ENCODE peak calls at places on chromosomes 2 and 18, in eight cellular contexts. X, S, R, Y, A, M, G and L are unnamed samples.

GRCh38 chr18:32769242-32770180 is 3.3 kb downstream of the KLHL14 start:
- DNase-seq in X (no peak), S (no peak), R (peak), Y (peak), A (no peak), M (no peak), G (no peak), L (no peak)

GRCh38 chr2:75208738-75209137 is 9.4 kb upstream of the TACR1 start:
- DNase-seq in X (no peak), S (no peak), R (no peak), Y (no peak), A (no peak), M (no peak), G (no peak), L (no peak)

GRCh38 chr2:121470917-121471316 is 59.8 kb upstream of the RNU4ATAC start:
- DNase-seq in X (no peak), S (no peak), R (no peak), Y (no peak), A (no peak), M (no peak), G (no peak), L (no peak)

GRCh38 chr18:492451-492850 is 8.1 kb downstream of the COLEC12 start:
- DNase-seq in X (no peak), S (no peak), R (no peak), Y (no peak), A (no peak), M (no peak), G (no peak), L (no peak)

GRCh38 chr2:1687254-1687653 is 57.1 kb downstream of the PXDN start:
- DNase-seq in X (no peak), S (no peak), R (no peak), Y (no peak), A (no peak), M (no peak), G (no peak), L (no peak)

GRCh38 chr2:99389371-99389770 is 52.2 kb downstream of the EIF5B start:
- DNase-seq in X (no peak), S (no peak), R (no peak), Y (no peak), A (no peak), M (no peak), G (no peak), L (no peak)

GRCh38 chr2:240387669-240388358 is 47.6 kb upstream of the GPC1 start:
- DNase-seq in X (peak), S (peak), R (no peak), Y (peak), A (peak), M (no peak), G (peak), L (no peak)

GRCh38 chr2:3741372-3741771 is 38.0 kb downstream of the DCDC2C start:
- DNase-seq in X (no peak), S (no peak), R (peak), Y (no peak), A (no peak), M (no peak), G (no peak), L (no peak)

GRCh38 chr2:203758841-203759691 is 52.6 kb downstream of the CD28 start:
- DNase-seq in X (no peak), S (no peak), R (no peak), Y (no peak), A (no peak), M (no peak), G (peak), L (no peak)

GRCh38 chr2:84782717-84783442 is 98.0 kb downstream of the TRABD2A start:
- DNase-seq in X (no peak), S (no peak), R (no peak), Y (no peak), A (no peak), M (no peak), G (no peak), L (no peak)

GRCh38 chr2:55804535-55804934 is 110.9 kb upstream of the PNPT1 start:
- DNase-seq in X (no peak), S (no peak), R (no peak), Y (no peak), A (no peak), M (no peak), G (no peak), L (no peak)

GRCh38 chr18:34528177-34528576 is 181.9 kb upstream of the DTNA start:
- DNase-seq in X (no peak), S (no peak), R (peak), Y (no peak), A (no peak), M (no peak), G (no peak), L (no peak)

GRCh38 chr18:8994603-8995002 is 107.9 kb upstream of the NDUFV2 start:
- DNase-seq in X (no peak), S (no peak), R (no peak), Y (no peak), A (peak), M (no peak), G (no peak), L (no peak)

DNA sequence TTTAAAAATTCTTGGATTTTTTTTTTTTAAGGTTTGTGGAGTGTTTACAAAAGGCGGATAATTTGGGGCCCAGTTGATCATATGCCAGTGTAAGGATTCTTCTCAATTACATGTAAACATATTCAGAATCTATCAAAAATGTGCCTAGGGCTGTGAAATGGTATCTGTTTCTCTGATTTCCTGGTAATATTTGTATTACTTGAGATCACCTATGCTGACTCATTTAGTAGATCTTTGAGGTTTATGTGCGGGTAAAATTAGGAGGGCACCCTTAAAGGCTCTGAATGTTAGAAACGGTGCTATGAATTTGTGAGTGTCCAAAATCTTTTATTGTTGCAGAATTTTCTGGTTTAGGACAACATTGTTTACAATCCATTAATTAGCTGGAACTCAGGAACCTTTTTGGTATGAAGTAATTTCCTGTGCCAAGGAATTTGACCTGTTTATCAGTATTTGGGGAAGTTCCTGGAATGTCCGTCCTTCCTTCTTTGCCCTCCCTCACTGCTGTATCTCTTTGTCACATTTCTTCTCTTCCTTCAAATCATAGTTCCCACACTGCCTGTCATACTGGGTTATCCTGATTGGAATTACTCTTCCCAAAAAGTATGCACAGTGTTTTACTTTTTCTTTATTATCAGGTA is 130.5 kb downstream of the TANC1 start:
- DNase-seq in X (no peak), S (no peak), R (no peak), Y (no peak), A (no peak), M (no peak), G (no peak), L (no peak)
- TF ChIP-seq POLR2AphosphoS5 in X (no peak), S (no peak), R (no peak), Y (no peak), A (no peak), M (no peak), G (no peak), L (no peak)

DNA sequence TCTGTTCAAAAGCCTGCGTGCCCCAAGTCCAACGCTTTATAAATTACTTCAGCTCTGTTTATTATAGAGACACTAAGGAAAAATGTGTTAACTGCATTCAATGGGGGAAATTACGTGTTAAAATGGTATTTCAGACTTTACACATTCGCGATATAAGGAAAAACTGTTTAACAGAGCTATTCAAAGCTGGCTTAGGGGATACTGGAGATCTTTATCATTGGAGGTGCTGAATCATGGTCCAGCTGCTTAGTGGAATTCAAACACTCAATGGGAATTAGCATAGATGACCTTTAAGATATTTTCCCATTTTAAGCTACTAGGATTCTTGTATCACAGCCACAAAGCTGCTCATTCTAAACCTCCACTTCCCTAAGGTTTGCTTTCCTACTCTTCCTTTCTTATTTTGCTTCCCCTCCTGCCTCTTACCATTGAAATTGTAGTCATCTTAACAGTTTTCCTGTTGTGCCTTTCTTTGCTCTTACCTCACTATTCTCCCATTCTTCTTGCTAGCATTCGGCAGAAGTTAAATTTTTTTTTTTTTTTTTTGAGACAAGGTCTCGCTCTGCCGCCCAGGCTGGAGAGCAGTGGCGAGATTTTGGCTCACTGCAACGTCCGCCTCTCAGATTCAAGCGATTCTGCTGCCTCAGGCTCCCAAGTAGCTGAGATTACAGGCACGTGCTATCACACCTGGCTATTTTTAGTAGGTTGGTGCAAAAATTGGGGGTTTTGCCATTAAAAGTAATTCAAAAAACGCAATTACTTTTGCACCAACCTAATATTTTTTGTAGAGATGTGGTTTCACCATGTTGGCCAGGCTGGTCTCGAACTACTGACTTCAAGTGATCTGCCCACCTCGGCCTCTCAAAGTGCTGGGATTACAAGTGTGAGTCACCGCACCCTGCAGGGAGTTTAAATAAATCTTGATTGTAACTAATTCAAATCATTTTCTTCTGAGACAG is 6.5 kb downstream of the SULT6B1 start:
- DNase-seq in X (no peak), S (no peak), R (no peak), Y (no peak), A (no peak), M (no peak), G (no peak), L (no peak)
- TF ChIP-seq POLR2AphosphoS5 in X (no peak), S (no peak), R (no peak), Y (no peak), A (no peak), M (no peak), G (no peak), L (no peak)

DNA sequence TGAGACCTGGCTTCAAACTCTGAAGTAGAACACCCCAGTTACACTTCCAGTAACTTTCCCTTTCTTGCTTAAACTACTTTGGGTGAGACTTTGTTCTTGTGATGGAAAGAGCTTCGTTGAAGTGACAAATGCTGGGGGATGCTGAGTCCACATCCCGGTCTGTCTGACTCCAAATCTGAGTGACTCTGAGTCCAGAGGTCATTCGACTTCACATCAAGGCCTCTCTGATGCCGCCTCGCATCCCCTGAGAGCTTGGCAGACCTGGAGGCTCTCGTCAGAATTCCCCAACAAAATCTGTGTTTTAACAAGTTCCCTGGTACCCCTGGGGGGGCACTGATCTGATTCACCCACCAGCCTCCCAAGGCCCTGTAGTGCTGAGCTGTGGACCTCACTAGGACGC is 31.6 kb upstream of the ROCK2 start:
- DNase-seq in X (no peak), S (no peak), R (no peak), Y (no peak), A (no peak), M (no peak), G (no peak), L (no peak)
- TF ChIP-seq POLR2AphosphoS5 in X (no peak), S (no peak), R (no peak), Y (no peak), A (no peak), M (no peak), G (no peak), L (no peak)

GRCh38 chr2:169707626-169708025 is 13.4 kb downstream of the PHOSPHO2 start:
- DNase-seq in X (no peak), S (no peak), R (no peak), Y (no peak), A (no peak), M (no peak), G (no peak), L (no peak)

GRCh38 chr2:169705927-169706326 is 11.7 kb downstream of the PHOSPHO2 start:
- DNase-seq in X (no peak), S (no peak), R (no peak), Y (no peak), A (no peak), M (no peak), G (no peak), L (no peak)

GRCh38 chr2:169702979-169703378 is 8.7 kb downstream of the PHOSPHO2 start:
- DNase-seq in X (no peak), S (no peak), R (no peak), Y (no peak), A (no peak), M (no peak), G (no peak), L (no peak)

GRCh38 chr2:169709335-169709734 is 15.1 kb downstream of the PHOSPHO2 start:
- DNase-seq in X (no peak), S (no peak), R (no peak), Y (no peak), A (no peak), M (no peak), G (no peak), L (no peak)

DNA sequence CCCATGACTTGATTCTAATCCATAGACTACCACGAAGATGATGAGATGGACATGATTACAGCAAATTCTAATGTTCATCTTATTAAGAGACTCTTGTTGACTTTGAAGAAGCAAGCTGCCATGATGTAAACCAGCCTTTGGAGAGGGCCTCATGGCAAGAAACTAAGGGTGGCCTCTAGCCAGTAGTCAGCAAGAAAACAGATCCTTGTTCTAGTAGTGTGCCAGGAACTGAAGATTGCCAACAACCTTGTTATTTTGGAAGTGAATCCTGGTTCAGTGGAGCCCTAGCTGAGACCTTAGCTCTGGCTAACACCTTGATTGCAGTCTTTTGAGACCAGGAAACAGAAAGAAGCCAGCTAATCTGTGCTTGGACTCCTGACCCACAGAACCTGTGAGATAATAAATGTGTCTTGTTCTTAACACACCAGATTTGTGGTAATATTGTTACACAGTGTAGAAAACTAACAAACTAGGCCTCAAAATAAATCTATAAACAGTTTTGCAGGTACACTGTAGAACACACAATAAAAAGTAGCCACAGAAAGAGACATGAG is 10.0 kb downstream of the PHOSPHO2 start:
- DNase-seq in X (no peak), S (no peak), R (no peak), Y (no peak), A (no peak), M (no peak), G (no peak), L (no peak)
- TF ChIP-seq POLR2AphosphoS5 in X (no peak), S (no peak), R (no peak), Y (no peak), A (no peak), M (no peak), G (no peak), L (no peak)

DNA sequence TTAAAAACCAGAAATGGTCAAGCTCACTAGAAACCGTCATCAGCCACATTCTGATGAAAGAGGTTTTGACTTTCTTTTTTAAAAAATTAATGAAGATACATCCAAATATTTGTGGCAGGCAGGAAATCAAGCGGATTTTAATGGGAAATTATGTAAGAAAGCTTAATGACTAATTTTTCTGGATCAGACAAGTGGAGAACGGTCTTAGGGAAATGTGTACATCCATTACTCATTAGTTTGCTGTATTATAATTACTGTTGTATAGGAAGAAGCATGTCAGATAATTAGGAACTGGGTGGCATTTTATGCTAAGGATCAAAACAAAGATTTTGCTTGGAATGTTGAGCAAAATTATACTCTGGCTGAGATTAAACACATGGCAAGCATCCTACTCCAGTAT is 39.4 kb downstream of the AGAP1 start:
- DNase-seq in X (no peak), S (no peak), R (no peak), Y (no peak), A (no peak), M (no peak), G (no peak), L (no peak)
- TF ChIP-seq POLR2AphosphoS5 in X (no peak), S (no peak), R (no peak), Y (no peak), A (no peak), M (no peak), G (no peak), L (no peak)

DNA sequence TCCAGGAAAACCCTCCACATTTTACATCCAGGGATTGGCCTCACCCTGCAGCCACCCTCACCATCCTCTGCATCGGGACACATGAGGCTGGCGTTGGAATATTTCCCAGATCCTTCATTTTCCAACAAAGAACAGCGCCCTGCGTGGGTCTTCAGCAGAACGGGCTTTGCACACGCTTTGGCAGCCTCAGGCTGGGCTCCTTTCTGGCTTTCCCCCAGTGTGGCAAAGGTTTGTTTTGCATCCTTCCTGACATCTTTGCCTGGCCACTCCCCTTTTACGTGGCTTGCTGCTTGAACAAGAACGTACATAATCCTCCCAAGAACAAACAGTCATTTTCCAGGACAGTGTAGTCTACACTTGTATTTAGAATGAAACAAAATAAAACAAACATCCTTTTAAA is 25.6 kb upstream of the GREB1 start:
- DNase-seq in X (no peak), S (no peak), R (no peak), Y (no peak), A (no peak), M (no peak), G (no peak), L (no peak)
- TF ChIP-seq POLR2AphosphoS5 in X (no peak), S (no peak), R (no peak), Y (no peak), A (no peak), M (no peak), G (no peak), L (no peak)